ENCODE peak calls at places on chromosomes 5 and 9, in eight cellular contexts. X, L, R, C, H, V, J and O are unnamed samples.

GRCh38 chr9:134189475-134190231 is 25.3 kb upstream of the RNU6ATAC start:
- DNase-seq in R (no peak), J (no peak), X (no peak), L (no peak), V (peak), C (no peak), H (no peak), O (no peak)

GRCh38 chr5:60688980-60689379 is 11.0 kb downstream of the DEPDC1B start:
- DNase-seq in V (no peak), X (no peak), H (no peak), L (no peak), J (no peak), R (no peak), C (no peak), O (no peak)

GRCh38 chr9:35353731-35354365 is 136.1 kb upstream of the RUSC2 start:
- DNase-seq in C (no peak), J (no peak), V (no peak), X (no peak), R (no peak), H (no peak), L (no peak), O (peak)

GRCh38 chr5:178098685-178099084 is 14.6 kb upstream of the N4BP3 start:
- DNase-seq in H (no peak), J (no peak), R (no peak), C (no peak), V (no peak), X (no peak), L (no peak), O (no peak)

GRCh38 chr9:33248606-33249005 is 8.6 kb downstream of the SPINK4 start:
- DNase-seq in H (no peak), X (no peak), V (no peak), J (no peak), C (no peak), R (no peak), L (no peak), O (no peak)

GRCh38 chr9:3887121-3887797 is 361.5 kb upstream of the RFX3 start:
- DNase-seq in H (peak), V (no peak), L (no peak), C (no peak), J (no peak), X (no peak), R (no peak), O (no peak)

GRCh38 chr9:81861644-81862043 is 66.6 kb upstream of the SPATA31D4 start:
- DNase-seq in L (no peak), H (peak), X (no peak), V (no peak), J (no peak), R (no peak), C (peak), O (peak)

GRCh38 chr9:109751253-109751652 is 28.7 kb upstream of the PALM2AKAP2 start:
- DNase-seq in H (no peak), C (no peak), J (no peak), L (peak), V (no peak), R (no peak), X (no peak), O (no peak)

GRCh38 chr5:65967288-65968066 is 41.1 kb downstream of the ERBIN start:
- DNase-seq in V (no peak), R (no peak), H (peak), C (no peak), L (no peak), J (no peak), X (no peak), O (peak)

GRCh38 chr5:74556631-74557595 is 83.6 kb downstream of the ENC1 start:
- DNase-seq in L (no peak), V (no peak), R (no peak), C (peak), H (peak), X (no peak), J (no peak), O (peak)

GRCh38 chr5:44807269-44807668 is 1.5 kb upstream of the MRPS30 start:
- DNase-seq in C (no peak), H (peak), V (no peak), J (no peak), R (no peak), X (no peak), L (no peak), O (peak)

GRCh38 chr5:44809215-44809955 is 638 bp downstream of the MRPS30 start:
- DNase-seq in J (peak), L (no peak), V (peak), R (peak), C (peak), H (peak), X (peak), O (peak)

GRCh38 chr5:44809956-44810276 is 1.2 kb downstream of the MRPS30 start:
- DNase-seq in V (no peak), L (no peak), H (no peak), J (no peak), C (no peak), R (no peak), X (no peak), O (no peak)

DNA sequence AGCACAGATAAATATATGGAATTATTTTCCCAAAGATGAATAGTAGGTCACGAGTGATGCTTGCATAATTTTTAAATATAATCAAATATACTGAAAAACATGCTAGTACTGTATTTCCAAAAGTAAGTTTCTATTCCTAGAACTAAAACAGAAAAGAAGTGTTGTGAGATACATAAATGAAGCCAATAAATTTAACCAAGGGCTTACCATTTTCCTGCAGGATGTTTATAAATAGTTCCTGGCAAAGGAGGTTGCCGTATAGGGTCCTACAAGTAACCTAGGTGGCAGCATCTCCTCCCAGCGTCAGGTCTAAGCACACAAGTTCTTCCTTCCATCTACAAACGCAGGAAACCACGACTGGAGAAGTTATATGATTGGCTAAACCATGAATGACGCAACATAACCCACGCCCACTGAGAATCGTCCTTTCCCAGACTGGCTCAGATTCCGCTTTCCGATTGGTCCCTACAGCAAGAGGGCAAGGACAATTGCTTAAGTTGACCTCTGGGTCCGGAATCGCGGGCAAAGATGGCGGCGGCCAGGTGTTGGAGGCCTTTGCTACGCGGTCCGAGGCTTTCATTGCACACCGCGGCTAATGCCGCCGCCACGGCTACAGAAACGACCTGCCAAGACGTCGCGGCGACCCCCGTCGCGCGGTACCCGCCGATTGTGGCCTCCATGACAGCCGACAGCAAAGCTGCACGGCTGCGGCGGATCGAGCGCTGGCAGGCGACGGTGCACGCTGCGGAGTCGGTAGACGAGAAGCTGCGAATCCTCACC is at the start of gene MRPS30:
- DNase-seq in J (peak), R (peak), V (peak), L (peak), H (peak), C (peak), X (peak), O (peak)
- TF ChIP-seq CTCF in J (peak), R (peak), V (peak), L (peak), H (peak), C (peak), X (peak), O (peak)

GRCh38 chr9:95985656-95986055 is 110.2 kb downstream of the ERCC6L2 start:
- DNase-seq in R (no peak), X (no peak), L (no peak), C (no peak), V (no peak), J (no peak), H (no peak), O (no peak)

GRCh38 chr9:95989304-95989703 is 113.8 kb downstream of the ERCC6L2 start:
- DNase-seq in L (no peak), V (no peak), C (peak), X (no peak), J (no peak), H (peak), R (no peak), O (peak)

GRCh38 chr9:95992536-95992935 is 117.0 kb downstream of the ERCC6L2 start:
- DNase-seq in J (no peak), H (no peak), C (no peak), L (no peak), R (no peak), X (no peak), V (no peak), O (no peak)

GRCh38 chr9:95993342-95993741 is 117.9 kb downstream of the ERCC6L2 start:
- DNase-seq in X (no peak), H (no peak), C (no peak), L (no peak), V (no peak), J (no peak), R (no peak), O (no peak)

GRCh38 chr9:95991326-95991725 is 115.8 kb downstream of the ERCC6L2 start:
- DNase-seq in L (no peak), R (no peak), V (no peak), J (no peak), C (no peak), H (no peak), X (no peak), O (no peak)
- H3K4me3 ChIP-seq in L (no peak), R (no peak), V (no peak), J (no peak), C (no peak), H (no peak), X (no peak), O (no peak)

DNA sequence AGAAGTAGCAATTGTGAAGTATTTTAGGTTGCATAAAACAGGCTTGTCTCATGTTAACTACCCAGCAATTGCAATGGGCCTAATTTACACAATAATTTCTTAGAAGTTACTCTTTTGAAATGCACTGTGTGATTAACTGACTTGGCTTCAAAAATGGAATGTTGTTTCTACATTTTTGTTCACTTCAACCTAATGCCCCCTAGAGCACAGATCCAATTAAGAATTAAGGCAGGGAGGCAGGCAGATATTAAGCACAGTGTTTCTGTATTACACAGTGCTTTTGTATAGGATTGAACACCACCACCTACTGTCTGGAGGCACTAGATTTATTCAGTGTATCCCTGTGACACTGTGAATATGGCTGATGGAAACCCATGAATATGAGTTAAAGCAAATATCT is 302.1 kb downstream of the FBXL17 start:
- DNase-seq in J (no peak), V (no peak), X (no peak), H (no peak), L (no peak), R (no peak), C (peak), O (peak)
- TF ChIP-seq CTCF in J (no peak), V (no peak), X (no peak), H (no peak), L (no peak), R (no peak), C (no peak), O (no peak)

GRCh38 chr9:96725576-96725975 is 52.3 kb downstream of the ZNF510 start:
- DNase-seq in R (no peak), L (no peak), J (no peak), H (no peak), C (no peak), X (no peak), V (peak), O (no peak)
- H3K4me3 ChIP-seq in R (no peak), L (no peak), J (no peak), H (no peak), C (no peak), X (no peak), V (no peak), O (no peak)

DNA sequence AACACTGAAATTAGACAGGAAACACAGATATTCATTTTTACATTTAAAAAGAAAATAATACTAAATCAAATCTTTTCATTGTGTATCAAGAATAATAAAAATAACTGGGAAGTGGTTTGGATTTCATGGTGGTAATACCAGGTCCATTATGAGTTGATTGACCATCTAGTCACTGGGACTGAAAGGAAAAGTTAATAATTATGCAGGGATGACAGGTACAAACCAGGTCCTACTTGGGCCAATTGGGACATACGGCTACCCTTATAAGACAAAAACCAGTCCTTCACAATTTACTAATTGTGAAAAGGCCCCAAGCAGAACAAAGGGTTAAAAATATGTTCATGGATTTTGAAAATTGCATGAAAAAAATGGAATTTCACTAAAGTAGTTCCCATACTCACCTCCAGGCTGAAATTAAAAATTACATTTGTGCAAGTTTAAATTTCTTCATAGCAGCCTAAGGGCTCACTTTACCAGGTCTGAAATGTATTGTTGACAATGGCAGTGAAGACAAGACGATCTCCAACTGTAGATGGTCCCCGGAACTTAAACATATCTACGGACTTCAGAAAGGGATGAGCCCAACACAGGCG is 44.1 kb downstream of the ZCCHC9 start:
- DNase-seq in C (no peak), H (no peak), R (no peak), X (no peak), L (no peak), V (no peak), J (no peak), O (no peak)
- TF ChIP-seq CTCF in C (no peak), H (no peak), R (no peak), X (no peak), L (peak), V (peak), J (no peak), O (no peak)

GRCh38 chr9:130604295-130604694 is 24.9 kb downstream of the FUBP3 start:
- DNase-seq in X (no peak), L (no peak), R (no peak), J (no peak), H (no peak), C (no peak), V (no peak), O (no peak)
- H3K4me3 ChIP-seq in X (no peak), L (no peak), R (no peak), J (no peak), H (no peak), C (no peak), V (no peak), O (no peak)